ENCODE peak calls at places on chromosomes 16 and 17, in seven cellular contexts. N, J, K, Q, L, Y and G are unnamed samples.

GRCh38 chr17:58006563-58006923 is 503 bp downstream of the SRSF1 start:
- DNase-seq in K (peak; percentile 56), L (peak; percentile 71), Y (peak; percentile 80), N (peak; percentile 83), Q (peak; percentile 59), J (peak; percentile 73), G (peak; percentile 43)

GRCh38 chr17:14427914-14428639 is 127.2 kb downstream of the HS3ST3B1 start:
- DNase-seq in J (no peak), N (no peak), K (no peak), Q (peak; percentile 51), L (no peak), Y (no peak), G (peak; percentile 70)

GRCh38 chr16:89958068-89958467 is 9.5 kb downstream of the DEF8 start:
- DNase-seq in Q (no peak), J (no peak), N (peak; percentile 32), Y (no peak), L (peak; percentile 11), K (no peak), G (no peak)

GRCh38 chr17:7404737-7405412 is 978 bp upstream of the TMEM256 start:
- DNase-seq in N (peak; percentile 54), J (peak; percentile 60), Y (no peak), Q (no peak), K (peak; percentile 49), L (no peak), G (no peak)

GRCh38 chr16:69476920-69477418 is 52.5 kb downstream of the CYB5B start:
- DNase-seq in K (no peak), J (no peak), Y (no peak), N (peak; percentile 98), Q (no peak), L (peak; percentile 97), G (no peak)

GRCh38 chr17:31838641-31839225 is 20.3 kb downstream of the COPRS start:
- DNase-seq in K (no peak), Q (no peak), Y (no peak), J (no peak), N (peak; percentile 36), L (peak; percentile 66), G (no peak)

GRCh38 chr17:79089720-79090502 is 15.3 kb downstream of the ENGASE start:
- DNase-seq in Q (no peak), L (no peak), Y (peak; percentile 43), K (no peak), J (no peak), N (no peak), G (no peak)

GRCh38 chr17:66299721-66300120 is 2.7 kb upstream of the PRKCA start:
- DNase-seq in Q (no peak), K (no peak), J (no peak), L (no peak), N (no peak), Y (no peak), G (no peak)

GRCh38 chr16:2975161-2975795 is 5.0 kb downstream of the PKMYT1 start:
- DNase-seq in N (no peak), Y (no peak), J (no peak), L (no peak), Q (no peak), K (no peak), G (no peak)

GRCh38 chr16:2971985-2972784 is 3.0 kb downstream of the PAQR4 start:
- DNase-seq in L (no peak), K (no peak), Y (no peak), N (no peak), J (no peak), Q (no peak), G (no peak)

GRCh38 chr16:2974319-2975056 is 5.3 kb downstream of the PAQR4 start:
- DNase-seq in K (no peak), Y (no peak), J (no peak), Q (no peak), L (no peak), N (no peak), G (no peak)

GRCh38 chr16:2973081-2973480 is 3.9 kb downstream of the PAQR4 start:
- DNase-seq in Q (no peak), N (no peak), L (no peak), Y (no peak), J (no peak), K (no peak), G (no peak)

DNA sequence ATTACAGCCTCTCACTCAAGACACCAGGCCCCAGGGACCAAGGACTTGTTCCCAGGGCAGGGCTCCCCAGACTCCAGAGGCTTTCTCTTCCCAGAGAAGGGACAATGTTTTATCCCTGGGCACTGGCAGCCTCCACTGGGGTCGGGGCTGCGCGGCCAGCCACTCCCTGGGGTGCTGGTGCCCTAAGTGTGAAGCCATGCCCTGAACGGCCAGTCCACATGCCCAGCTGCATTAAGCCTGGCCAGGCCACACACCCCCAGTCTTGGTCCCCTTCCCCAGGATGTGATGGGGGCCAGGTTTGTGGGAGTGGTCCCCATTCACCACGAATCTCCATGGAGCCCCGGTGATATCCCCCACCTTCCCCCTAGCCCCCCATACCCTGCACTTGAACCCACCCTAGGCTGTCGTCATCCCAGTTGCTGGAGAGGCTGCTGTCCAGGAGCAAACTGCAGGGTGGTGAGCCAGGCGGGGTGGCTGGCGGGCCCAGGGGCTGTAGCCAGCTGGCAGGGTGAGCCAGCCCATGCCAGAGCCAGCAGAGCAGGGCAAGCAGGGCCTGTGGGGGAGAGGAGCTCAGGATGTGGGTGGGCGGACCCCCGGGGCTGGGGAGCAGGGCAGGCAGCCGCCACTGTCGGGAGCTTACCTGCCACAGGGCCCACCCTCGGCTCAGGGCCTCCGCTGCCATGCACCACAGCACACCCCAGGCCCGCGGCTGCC is 4.6 kb downstream of the PAQR4 start:
- DNase-seq in Y (no peak), K (no peak), N (no peak), J (no peak), Q (no peak), L (no peak), G (no peak)
- H3K27ac ChIP-seq in Y (no peak overlapping the region), K (no peak overlapping the region), N (no peak overlapping the region), J (no peak overlapping the region), Q (no peak overlapping the region), L (no peak overlapping the region), G (no peak overlapping the region)

GRCh38 chr17:73940511-73940910 is 263.0 kb upstream of the RPL38 start:
- DNase-seq in Q (no peak), N (no peak), L (no peak), J (no peak), K (no peak), Y (no peak), G (no peak)

GRCh38 chr17:73943416-73943770 is 260.1 kb upstream of the RPL38 start:
- DNase-seq in Y (no peak), K (no peak), J (no peak), N (no peak), Q (no peak), L (no peak), G (no peak)

GRCh38 chr17:73944366-73944765 is 259.1 kb upstream of the RPL38 start:
- DNase-seq in Y (no peak), N (no peak), Q (no peak), J (no peak), L (no peak), K (no peak), G (no peak)

GRCh38 chr17:73941919-73942530 is 261.5 kb upstream of the RPL38 start:
- DNase-seq in L (no peak), N (no peak), Q (no peak), K (no peak), Y (no peak), J (no peak), G (no peak)

DNA sequence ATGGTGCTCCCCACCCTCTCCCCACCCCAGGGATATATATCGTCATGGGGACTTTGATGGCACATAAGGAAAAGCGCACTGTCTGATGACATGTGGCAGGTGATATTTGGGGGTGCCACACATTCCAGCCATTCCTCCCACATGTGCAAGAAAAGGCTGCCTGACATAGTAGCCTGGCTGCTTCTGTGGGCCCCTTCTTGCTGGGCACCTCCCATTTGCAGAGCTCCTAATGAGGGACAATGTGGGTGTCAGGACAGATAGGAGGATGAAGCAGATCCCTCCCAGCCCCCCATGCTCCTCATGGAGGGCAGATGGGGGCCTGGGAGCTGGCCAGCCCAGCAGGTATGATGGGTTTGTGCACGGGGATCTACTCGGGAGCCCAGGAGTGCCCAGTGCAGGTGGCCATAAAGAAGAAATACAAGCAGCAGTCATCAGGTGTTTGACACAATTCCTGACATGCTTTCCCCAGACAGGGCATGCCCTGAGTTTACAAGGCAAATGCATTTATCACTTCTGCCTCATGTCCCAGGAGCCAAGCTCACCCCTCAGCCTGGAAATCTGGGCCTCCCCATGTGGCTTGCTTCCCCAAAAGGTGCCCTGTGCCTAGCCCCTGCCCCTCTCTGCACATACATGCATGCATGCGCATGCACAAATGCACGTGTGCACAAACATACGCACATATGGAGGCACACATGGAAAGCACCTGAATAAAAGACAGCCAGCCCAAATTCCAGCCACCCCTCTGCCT is 260.6 kb upstream of the RPL38 start:
- DNase-seq in Y (no peak), K (no peak), Q (no peak), N (no peak), J (no peak), L (no peak), G (no peak)
- H3K27me3 ChIP-seq in Y (no peaks in the 10 kb centered on the region), K (no peaks in the 10 kb centered on the region), Q (peaks cover 50% of the 10 kb centered on the region), N (no peaks in the 10 kb centered on the region), J (peaks cover 8% of the 10 kb centered on the region), L (no peaks in the 10 kb centered on the region), G (no peaks in the 10 kb centered on the region)

GRCh38 chr17:290121-290521 is 62.5 kb downstream of the RPH3AL start:
- DNase-seq in Q (no peak), K (peak; percentile 3), L (no peak), N (no peak), Y (no peak), J (no peak), G (no peak)

GRCh38 chr17:288802-289356 is 63.7 kb downstream of the RPH3AL start:
- DNase-seq in K (peak; percentile 6), N (no peak), Y (no peak), L (no peak), Q (no peak), J (no peak), G (no peak)

GRCh38 chr17:289409-289808 is 63.2 kb downstream of the RPH3AL start:
- DNase-seq in J (no peak), L (no peak), N (no peak), K (peak; percentile 4), Y (no peak), Q (no peak), G (no peak)

GRCh38 chr17:292016-292415 is 60.6 kb downstream of the RPH3AL start:
- DNase-seq in Y (no peak), Q (no peak), L (no peak), N (no peak), J (no peak), K (no peak), G (no peak)

DNA sequence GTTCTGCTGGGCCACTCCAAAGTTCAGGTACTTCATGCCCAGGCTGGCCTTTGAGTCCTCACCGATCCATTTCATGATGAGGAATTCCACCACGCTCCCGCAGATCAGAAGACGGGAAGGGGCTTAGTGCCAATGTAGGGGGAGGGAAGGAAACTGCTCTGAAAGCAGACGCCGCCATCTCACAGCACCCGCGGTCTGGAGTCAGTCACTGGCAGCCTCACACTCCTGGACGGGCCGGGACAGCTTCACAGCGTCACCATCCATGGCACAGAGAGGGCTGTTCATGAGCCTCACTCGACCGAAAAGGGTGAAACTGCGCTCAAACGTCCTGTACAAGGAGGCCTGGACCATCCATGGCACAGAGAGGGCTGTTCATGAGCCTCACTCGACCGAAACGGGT is 62.0 kb downstream of the RPH3AL start:
- DNase-seq in J (no peak), N (no peak), K (peak; percentile 2), Q (no peak), L (no peak), Y (no peak), G (no peak)
- H3K4me1 ChIP-seq in J (no peaks in the 10 kb centered on the region), N (no peaks in the 10 kb centered on the region), K (no peaks in the 10 kb centered on the region), Q (no peaks in the 10 kb centered on the region), L (no peaks in the 10 kb centered on the region), Y (no peaks in the 10 kb centered on the region), G (no peaks in the 10 kb centered on the region)

DNA sequence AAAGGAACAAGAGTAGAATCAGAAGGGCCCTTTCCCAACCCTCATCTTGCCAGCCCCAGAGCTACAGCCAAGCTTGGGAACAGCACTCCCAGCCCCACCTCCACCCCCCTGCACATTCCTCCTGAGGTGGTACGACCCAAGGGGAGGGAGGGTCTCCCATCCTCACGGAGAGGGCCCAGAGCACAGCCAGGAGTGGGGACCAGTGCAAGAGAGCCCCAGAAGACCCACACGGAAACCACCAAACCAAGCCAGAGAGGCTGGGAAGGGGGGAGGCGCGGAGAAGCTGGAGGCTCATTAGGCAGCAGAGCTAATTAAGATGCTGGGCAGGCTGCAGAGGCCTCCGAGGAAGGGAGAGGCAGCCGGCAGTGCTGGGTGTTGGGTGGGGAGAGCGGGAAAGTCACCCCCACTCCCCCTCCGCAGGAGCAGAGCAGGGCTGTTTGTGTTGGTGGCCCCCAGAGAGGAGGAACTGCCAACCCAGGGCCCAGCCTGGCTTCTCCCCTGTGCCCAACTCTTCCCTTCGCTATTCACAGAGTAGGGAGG is 2.4 kb downstream of the CACNB1 start:
- DNase-seq in J (no peak), Q (no peak), Y (no peak), N (no peak), K (no peak), L (no peak), G (no peak)
- H3K27ac ChIP-seq in J (peak overlapping the region; percentile 10), Q (peak overlapping the region; percentile 91), Y (no peak overlapping the region), N (no peak overlapping the region), K (peak overlapping the region; percentile 96), L (no peak overlapping the region), G (no peak overlapping the region)